ENCODE peak calls at places on chromosomes 16 and 17, in five cellular contexts. P, F, Y, Z and E are unnamed samples.

GRCh38 chr17:67386965-67387551 is 10.0 kb downstream of the PITPNC1 start:
- DNase-seq in P (no peak), F (peak; percentile 80), Y (peak; percentile 44), Z (peak; percentile 36), E (no peak)

GRCh38 chr17:4155980-4156620 is 13.1 kb downstream of the CYB5D2 start:
- DNase-seq in P (no peak), F (no peak), Y (no peak), Z (no peak), E (no peak)

GRCh38 chr16:88486398-88487123 is 33.5 kb downstream of the ZFPM1 start:
- DNase-seq in P (no peak), F (no peak), Y (no peak), Z (no peak), E (no peak)

GRCh38 chr16:86559802-86560305 is 4.8 kb upstream of the MTHFSD start:
- DNase-seq in P (no peak), F (no peak), Y (no peak), Z (no peak), E (no peak)

GRCh38 chr16:56382459-56382858 is 42.9 kb downstream of the AMFR start:
- DNase-seq in P (no peak), F (no peak), Y (no peak), Z (no peak), E (no peak)

GRCh38 chr16:12617401-12617819 is 186.3 kb downstream of the CPPED1 start:
- DNase-seq in P (no peak), F (peak; percentile 3), Y (no peak), Z (no peak), E (no peak)

GRCh38 chr16:11240636-11241473 is 15.1 kb downstream of the SOCS1 start:
- DNase-seq in P (no peak), F (no peak), Y (no peak), Z (peak; percentile 51), E (no peak)

GRCh38 chr17:40778466-40778865 is 3.9 kb downstream of the KRT27 start:
- DNase-seq in P (no peak), F (no peak), Y (peak; percentile 29), Z (no peak), E (no peak)

GRCh38 chr16:17461951-17462729 is 8.6 kb downstream of the XYLT1 start:
- DNase-seq in P (no peak), F (no peak), Y (no peak), Z (no peak), E (no peak)

GRCh38 chr16:87951550-87952538 is 610 bp downstream of the BANP start:
- DNase-seq in P (no peak), F (no peak), Y (no peak), Z (no peak), E (no peak)

GRCh38 chr16:86580063-86580797 is 1.9 kb downstream of the FOXL1 start:
- DNase-seq in P (no peak), F (no peak), Y (no peak), Z (no peak), E (no peak)

GRCh38 chr16:11722468-11722808 is 20.2 kb downstream of the TXNDC11 start:
- DNase-seq in P (no peak), F (no peak), Y (no peak), Z (no peak), E (no peak)

GRCh38 chr17:81039854-81040758 is 5.2 kb downstream of the BAIAP2 start:
- DNase-seq in P (no peak), F (no peak), Y (peak; percentile 86), Z (no peak), E (no peak)

GRCh38 chr17:1027044-1027443 is 30.1 kb downstream of the TIMM22 start:
- DNase-seq in P (no peak), F (no peak), Y (no peak), Z (peak; percentile 56), E (no peak)

GRCh38 chr16:14364386-14365199 is 265.5 kb downstream of the PARN start:
- DNase-seq in P (no peak), F (no peak), Y (peak; percentile 93), Z (no peak), E (no peak)

GRCh38 chr17:79841369-79842135 is 2.3 kb upstream of the CBX4 start:
- DNase-seq in P (no peak), F (no peak), Y (no peak), Z (no peak), E (no peak)

GRCh38 chr16:80806957-80807356 is 2.6 kb upstream of the CDYL2 start:
- DNase-seq in P (peak; percentile 20), F (no peak), Y (peak; percentile 29), Z (no peak), E (no peak)

GRCh38 chr17:74870512-74870911 is 2.3 kb downstream of the FDXR start:
- DNase-seq in P (peak; percentile 47), F (no peak), Y (peak; percentile 60), Z (no peak), E (no peak)

GRCh38 chr16:86918637-86919036 is 340.3 kb downstream of the FOXL1 start:
- DNase-seq in P (no peak), F (no peak), Y (no peak), Z (no peak), E (no peak)

GRCh38 chr17:66299721-66300120 is 2.7 kb upstream of the PRKCA start:
- DNase-seq in P (no peak), F (no peak), Y (no peak), Z (no peak), E (no peak)

GRCh38 chr17:43591750-43592562 is 45.8 kb upstream of the ETV4 start:
- DNase-seq in P (peak; percentile 56), F (no peak), Y (peak; percentile 84), Z (peak; percentile 86), E (no peak)

GRCh38 chr17:66240630-66241029 is 11.4 kb upstream of the APOH start:
- DNase-seq in P (no peak), F (no peak), Y (no peak), Z (no peak), E (no peak)

GRCh38 chr16:85805442-85806045 is 6.0 kb downstream of the COX4I1 start:
- DNase-seq in P (no peak), F (no peak), Y (no peak), Z (no peak), E (peak; percentile 73)

GRCh38 chr17:40056379-40057005 is 2.3 kb upstream of the MED24 start:
- DNase-seq in P (no peak), F (no peak), Y (no peak), Z (no peak), E (no peak)

GRCh38 chr17:41663451-41664171 is 25.1 kb upstream of the EIF1 start:
- DNase-seq in P (no peak), F (no peak), Y (no peak), Z (no peak), E (no peak)

GRCh38 chr17:74882517-74883240 is 9.9 kb upstream of the FDXR start:
- DNase-seq in P (no peak), F (no peak), Y (no peak), Z (no peak), E (no peak)

GRCh38 chr16:86578499-86579267 is at the start of gene FOXL1:
- DNase-seq in P (no peak), F (no peak), Y (peak; percentile 78), Z (peak; percentile 57), E (no peak)

GRCh38 chr17:1039511-1040215 is 42.7 kb downstream of the TIMM22 start:
- DNase-seq in P (no peak), F (no peak), Y (peak; percentile 27), Z (peak; percentile 82), E (peak; percentile 58)

GRCh38 chr16:64365448-64365858 is 756.4 kb downstream of the CDH11 start:
- DNase-seq in P (no peak), F (no peak), Y (no peak), Z (no peak), E (no peak)

GRCh38 chr16:31699601-31700000 is 171.9 kb downstream of the AHSP start:
- DNase-seq in P (no peak), F (no peak), Y (no peak), Z (no peak), E (no peak)

GRCh38 chr17:78421534-78422266 is 43.3 kb downstream of the PGS1 start:
- DNase-seq in P (no peak), F (peak; percentile 65), Y (peak; percentile 59), Z (peak; percentile 76), E (no peak)

GRCh38 chr17:81583589-81584337 is 31.6 kb upstream of the FAAP100 start:
- DNase-seq in P (no peak), F (peak; percentile 24), Y (no peak), Z (no peak), E (no peak)

GRCh38 chr17:73399056-73399455 is 87.3 kb upstream of the CDC42EP4 start:
- DNase-seq in P (no peak), F (no peak), Y (no peak), Z (no peak), E (peak; percentile 72)

GRCh38 chr17:76586741-76587487 is 1.3 kb upstream of the ST6GALNAC2 start:
- DNase-seq in P (no peak), F (peak; percentile 13), Y (no peak), Z (no peak), E (no peak)

GRCh38 chr16:13322357-13322756 is 421.0 kb downstream of the SHISA9 start:
- DNase-seq in P (no peak), F (no peak), Y (no peak), Z (no peak), E (no peak)